ENCODE peak calls at places on chromosome 7, in seven cellular contexts. L is upper lobe of left lung, Z is A549, G is coronary artery, W is HCT116, M is endothelial cell of umbilical vein, J is GM12865. H is an unnamed sample.

GRCh38 chr7:47509571-47509970 is 72.3 kb downstream of the TNS3 start:
- DNase-seq in L (no peak), Z (no peak), G (no peak), W (no peak), M (no peak), J (no peak), H (no peak)

GRCh38 chr7:151632750-151633515 is 113.2 kb upstream of the RHEB start:
- DNase-seq in L (peak), Z (no peak), G (peak), W (no peak), M (peak), J (peak), H (peak)

GRCh38 chr7:40194743-40195142 is 59.9 kb downstream of the SUGCT start:
- DNase-seq in L (no peak), Z (no peak), G (no peak), W (no peak), M (peak), J (no peak), H (no peak)

GRCh38 chr7:131105803-131106680 is 221.6 kb upstream of the MKLN1 start:
- DNase-seq in L (peak), Z (peak), G (peak), W (no peak), M (peak), J (peak), H (peak)

GRCh38 chr7:156668130-156668741 is 27.7 kb downstream of the RNF32 start:
- DNase-seq in L (no peak), Z (no peak), G (no peak), W (no peak), M (no peak), J (no peak), H (no peak)

GRCh38 chr7:66016131-66016461 is 34.1 kb upstream of the GUSB start:
- DNase-seq in L (no peak), Z (no peak), G (no peak), W (no peak), M (peak), J (no peak), H (no peak)

GRCh38 chr7:710161-710560 is 16.3 kb upstream of the DNAAF5 start:
- DNase-seq in L (no peak), Z (no peak), G (no peak), W (no peak), M (no peak), J (no peak), H (no peak)

GRCh38 chr7:13282377-13282980 is 595.0 kb downstream of the ARL4A start:
- DNase-seq in L (no peak), Z (no peak), G (no peak), W (peak), M (peak), J (no peak), H (no peak)

GRCh38 chr7:107370816-107371215 is 99.0 kb upstream of the GPR22 start:
- DNase-seq in L (no peak), Z (no peak), G (no peak), W (no peak), M (no peak), J (no peak), H (no peak)

GRCh38 chr7:79615466-79615865 is 162.0 kb upstream of the MAGI2 start:
- DNase-seq in L (no peak), Z (no peak), G (no peak), W (no peak), M (no peak), J (no peak), H (no peak)

GRCh38 chr7:132221356-132221755 is 354.9 kb downstream of the PLXNA4 start:
- DNase-seq in L (no peak), Z (no peak), G (no peak), W (no peak), M (no peak), J (no peak), H (no peak)

GRCh38 chr7:98211221-98211675 is at the start of gene BHLHA15:
- DNase-seq in L (peak), Z (peak), G (no peak), W (no peak), M (no peak), J (peak), H (peak)

GRCh38 chr7:3153118-3153517 is 109.5 kb upstream of the CARD11 start:
- DNase-seq in L (no peak), Z (no peak), G (no peak), W (no peak), M (no peak), J (no peak), H (no peak)

GRCh38 chr7:138556771-138557484 is 96.9 kb downstream of the TRIM24 start:
- DNase-seq in L (no peak), Z (no peak), G (no peak), W (no peak), M (no peak), J (peak), H (no peak)

GRCh38 chr7:94001396-94001795 is 2.8 kb downstream of the BET1 start:
- DNase-seq in L (no peak), Z (no peak), G (no peak), W (no peak), M (no peak), J (no peak), H (no peak)

GRCh38 chr7:134419875-134420274 is 39.0 kb downstream of the AKR1B1 start:
- DNase-seq in L (no peak), Z (no peak), G (no peak), W (no peak), M (no peak), J (no peak), H (peak)

GRCh38 chr7:24899905-24900304 is 80.1 kb downstream of the OSBPL3 start:
- DNase-seq in L (no peak), Z (no peak), G (no peak), W (no peak), M (no peak), J (peak), H (no peak)

GRCh38 chr7:157010588-157011332 is at the start of gene MNX1:
- DNase-seq in L (peak), Z (peak), G (no peak), W (peak), M (no peak), J (peak), H (peak)

GRCh38 chr7:106018566-106019338 is 55.7 kb downstream of the CDHR3 start:
- DNase-seq in L (no peak), Z (no peak), G (no peak), W (no peak), M (no peak), J (no peak), H (no peak)

GRCh38 chr7:73716318-73716890 is 3.1 kb downstream of the STX1A start:
- DNase-seq in L (no peak), Z (no peak), G (no peak), W (no peak), M (no peak), J (no peak), H (no peak)

GRCh38 chr7:74606101-74606908 is 51.2 kb upstream of the GTF2I start:
- DNase-seq in L (peak), Z (no peak), G (no peak), W (no peak), M (peak), J (peak), H (peak)

GRCh38 chr7:129877146-129877792 is 75.5 kb downstream of the UBE2H start:
- DNase-seq in L (no peak), Z (no peak), G (no peak), W (no peak), M (no peak), J (no peak), H (no peak)

GRCh38 chr7:131218727-131219128 is 108.9 kb upstream of the MKLN1 start:
- DNase-seq in L (no peak), Z (no peak), G (no peak), W (no peak), M (no peak), J (peak), H (no peak)

DNA sequence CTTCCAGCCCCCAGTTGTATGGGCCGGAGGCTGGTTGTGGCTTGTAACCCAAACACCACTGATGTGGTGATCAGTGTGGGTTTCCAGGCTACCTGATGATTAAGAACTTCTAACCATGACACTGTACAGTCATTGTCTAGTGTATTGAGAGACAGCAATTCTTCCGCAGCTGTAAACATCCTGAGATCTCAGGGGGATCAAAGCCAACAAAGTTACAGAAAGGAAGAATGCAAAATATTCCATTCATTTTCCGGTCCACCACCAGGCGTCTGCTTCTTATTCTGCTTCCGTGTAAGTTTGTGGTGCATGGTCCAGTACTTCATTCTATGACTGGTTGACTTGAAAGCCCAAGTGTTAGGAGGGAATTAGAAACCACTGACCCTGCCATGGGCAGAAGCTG is 10.3 kb upstream of the GLI3 start:
- DNase-seq in L (no peak), Z (no peak), G (no peak), W (no peak), M (no peak), J (no peak), H (no peak)
- TF ChIP-seq CTCF in L (no peak), Z (no peak), G (no peak), W (no peak), M (no peak), J (no peak), H (no peak)

GRCh38 chr7:76165973-76166403 is 35.7 kb upstream of the SRRM3 start:
- DNase-seq in L (no peak), Z (no peak), G (no peak), W (no peak), M (no peak), J (no peak), H (no peak)

GRCh38 chr7:76165106-76165972 is 36.4 kb upstream of the SRRM3 start:
- DNase-seq in L (peak), Z (no peak), G (no peak), W (no peak), M (no peak), J (no peak), H (no peak)

GRCh38 chr7:76166404-76167255 is 35.1 kb upstream of the SRRM3 start:
- DNase-seq in L (peak), Z (peak), G (peak), W (peak), M (peak), J (peak), H (peak)
- TF ChIP-seq CTCF in L (peak), Z (no peak), G (no peak), W (no peak), M (peak), J (no peak), H (no peak)

DNA sequence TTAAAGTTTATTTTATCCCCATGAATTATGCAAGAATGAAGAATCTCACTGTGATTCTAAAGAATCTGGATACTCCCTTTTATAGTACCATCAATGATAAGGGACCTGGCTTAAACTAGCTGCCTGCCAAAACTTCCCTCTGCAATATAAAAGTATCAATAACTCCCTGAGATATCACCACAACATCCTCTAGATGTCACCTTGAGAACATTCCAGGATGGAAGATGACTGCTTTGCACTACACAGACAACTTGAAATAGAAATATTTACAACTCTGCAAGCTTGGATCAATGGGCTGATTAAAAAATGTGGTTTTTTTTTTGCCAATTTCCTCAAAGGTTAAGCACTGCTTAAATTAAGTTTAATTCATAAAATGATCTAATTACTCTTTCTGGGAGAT is 142.0 kb downstream of the SLC25A13 start:
- DNase-seq in L (no peak), Z (no peak), G (no peak), W (no peak), M (no peak), J (no peak), H (no peak)
- TF ChIP-seq CTCF in L (no peak), Z (no peak), G (no peak), W (no peak), M (no peak), J (no peak), H (no peak)

DNA sequence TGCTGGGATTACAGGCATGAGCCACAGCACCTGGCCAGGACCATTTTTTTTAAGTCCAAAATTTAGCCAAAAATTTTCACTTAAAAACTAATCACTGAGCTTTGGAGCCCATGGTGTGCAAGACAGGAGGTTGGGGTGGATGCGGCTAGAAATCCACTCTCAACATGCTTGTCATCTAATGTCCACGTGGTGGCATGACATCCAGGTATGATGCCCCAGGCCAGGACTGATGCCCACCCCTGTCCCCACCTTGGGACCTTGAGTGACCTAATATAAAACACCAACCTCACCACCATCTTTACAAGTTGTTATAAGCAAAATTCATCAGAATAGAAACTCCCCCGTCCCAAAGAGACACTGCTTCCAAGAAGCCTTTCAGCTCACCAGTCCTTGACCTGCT is 20.4 kb upstream of the IMPDH1 start:
- DNase-seq in L (no peak), Z (no peak), G (no peak), W (no peak), M (no peak), J (no peak), H (no peak)
- TF ChIP-seq CTCF in L (no peak), Z (no peak), G (no peak), W (no peak), M (no peak), J (no peak), H (no peak)

GRCh38 chr7:17085186-17085585 is 203.4 kb upstream of the AGR3 start:
- DNase-seq in L (no peak), Z (no peak), G (no peak), W (no peak), M (no peak), J (no peak), H (no peak)

GRCh38 chr7:17084166-17084475 is 202.3 kb upstream of the AGR3 start:
- DNase-seq in L (no peak), Z (no peak), G (no peak), W (no peak), M (no peak), J (no peak), H (no peak)

GRCh38 chr7:17090751-17091150 is 207.7 kb upstream of the AHR start:
- DNase-seq in L (no peak), Z (no peak), G (no peak), W (no peak), M (no peak), J (no peak), H (no peak)

GRCh38 chr7:17083392-17084165 is 201.8 kb upstream of the AGR3 start:
- DNase-seq in L (no peak), Z (no peak), G (no peak), W (no peak), M (no peak), J (no peak), H (no peak)

GRCh38 chr7:17086403-17086802 is 204.6 kb upstream of the AGR3 start:
- DNase-seq in L (no peak), Z (no peak), G (no peak), W (no peak), M (no peak), J (no peak), H (no peak)
- TF ChIP-seq CTCF in L (no peak), Z (no peak), G (no peak), W (no peak), M (no peak), J (no peak), H (no peak)

GRCh38 chr7:6242561-6242960 is 29.9 kb downstream of the CYTH3 start:
- DNase-seq in L (no peak), Z (no peak), G (no peak), W (no peak), M (no peak), J (no peak), H (no peak)
- TF ChIP-seq CTCF in L (no peak), Z (no peak), G (no peak), W (no peak), M (no peak), J (no peak), H (no peak)

DNA sequence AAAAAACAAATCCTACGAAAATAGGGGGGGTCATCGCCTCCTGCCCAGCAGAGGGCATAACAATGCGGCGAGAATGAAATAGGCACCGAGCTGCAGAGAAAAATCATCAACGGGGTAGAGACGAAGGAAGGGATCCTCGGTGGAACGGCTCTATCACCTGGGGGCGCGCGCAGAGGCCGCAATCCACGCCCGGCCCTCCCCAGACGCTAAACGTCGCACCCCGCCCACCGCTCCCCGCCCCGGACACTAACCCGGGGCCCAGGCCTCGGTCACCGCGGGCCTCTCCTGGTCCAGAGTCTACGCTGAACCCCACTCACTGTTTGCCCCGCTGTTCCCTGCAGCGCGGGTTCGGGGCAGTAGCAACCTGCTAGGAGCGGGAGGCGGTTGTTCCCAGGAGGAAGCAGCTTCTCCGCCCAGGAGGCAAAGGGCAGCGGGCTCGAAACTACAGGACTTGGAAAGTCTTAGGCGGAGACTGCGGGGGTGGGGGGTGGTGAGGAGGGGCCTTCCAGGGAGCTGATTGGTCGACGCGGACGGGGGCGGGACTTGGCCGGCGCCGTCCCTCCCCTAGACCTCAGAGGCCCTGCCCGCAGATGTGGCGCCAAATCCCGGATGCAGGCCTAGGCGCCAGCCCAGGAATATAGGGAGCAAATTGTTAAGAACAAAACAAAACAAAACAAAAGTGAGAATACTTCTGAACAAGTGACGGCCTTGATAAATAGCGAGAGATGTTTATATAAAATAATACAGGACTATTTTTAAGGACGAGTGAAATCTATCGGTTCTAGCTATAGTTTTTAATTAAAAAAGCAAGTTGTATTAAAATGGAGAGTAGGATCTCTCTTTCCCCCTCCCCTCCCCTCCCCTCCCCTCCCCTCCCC is at the start of gene TCAF1:
- DNase-seq in L (peak), Z (peak), G (peak), W (peak), M (peak), J (peak), H (peak)
- TF ChIP-seq CTCF in L (peak), Z (peak), G (no peak), W (peak), M (peak), J (peak), H (peak)

GRCh38 chr7:14714161-14714728 is 188.3 kb downstream of the DGKB start:
- DNase-seq in L (no peak), Z (no peak), G (no peak), W (no peak), M (peak), J (peak), H (peak)

GRCh38 chr7:14717169-14717568 is 185.4 kb downstream of the DGKB start:
- DNase-seq in L (no peak), Z (no peak), G (no peak), W (no peak), M (no peak), J (no peak), H (no peak)

GRCh38 chr7:14720792-14721191 is 181.8 kb downstream of the DGKB start:
- DNase-seq in L (no peak), Z (no peak), G (no peak), W (no peak), M (peak), J (no peak), H (no peak)

GRCh38 chr7:14717711-14718304 is 184.7 kb downstream of the DGKB start:
- DNase-seq in L (no peak), Z (no peak), G (no peak), W (no peak), M (peak), J (no peak), H (no peak)
- TF ChIP-seq CTCF in L (no peak), Z (peak), G (no peak), W (peak), M (peak), J (peak), H (no peak)

DNA sequence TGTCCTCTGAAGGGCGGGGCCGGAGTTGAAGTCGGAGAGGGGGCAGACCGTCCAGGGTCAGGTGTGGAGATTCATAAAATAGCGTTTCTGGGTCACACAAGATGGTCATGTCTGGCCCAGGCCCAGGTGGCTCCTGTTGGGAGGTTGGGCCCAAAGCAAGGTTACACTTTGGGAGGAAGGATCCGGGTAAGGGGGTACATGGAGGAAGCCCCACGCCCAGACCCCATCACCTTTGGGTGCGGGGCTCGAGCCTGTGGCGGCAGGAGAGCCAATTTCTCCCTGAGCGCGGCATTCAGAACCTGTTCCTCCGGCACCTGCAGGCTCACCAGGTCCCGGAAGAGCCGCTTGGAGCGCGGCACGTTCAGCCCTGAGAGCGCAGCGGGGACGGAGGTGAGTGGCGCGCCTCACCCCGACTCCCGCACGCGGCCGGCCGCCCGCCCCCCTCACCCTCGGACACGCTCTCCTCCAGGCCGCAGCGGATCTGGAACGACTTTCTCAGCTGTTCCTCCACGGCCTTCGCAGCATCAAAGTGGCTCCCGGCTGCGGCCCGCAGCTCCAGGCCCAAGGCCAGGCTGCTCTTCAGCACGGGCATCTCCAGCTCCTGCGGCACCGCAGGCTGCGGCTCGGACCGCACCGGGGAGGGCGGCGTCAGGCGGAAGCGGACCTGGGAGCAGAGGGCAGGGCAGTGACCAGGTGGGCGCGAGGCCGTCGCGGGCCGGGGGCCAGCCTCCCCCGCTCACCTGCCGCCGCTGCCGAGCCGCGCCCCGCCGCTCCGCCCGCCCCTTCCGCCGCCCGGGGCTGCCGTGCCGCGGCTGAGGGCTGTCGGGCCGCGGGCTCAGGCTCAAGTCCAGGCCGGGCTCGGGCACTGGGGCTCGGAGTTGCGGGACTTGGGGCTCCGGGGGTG is 644 bp downstream of the PPP1R35 start:
- DNase-seq in L (peak), Z (no peak), G (no peak), W (no peak), M (peak), J (peak), H (peak)
- TF ChIP-seq CTCF in L (no peak), Z (no peak), G (no peak), W (no peak), M (no peak), J (no peak), H (no peak)

DNA sequence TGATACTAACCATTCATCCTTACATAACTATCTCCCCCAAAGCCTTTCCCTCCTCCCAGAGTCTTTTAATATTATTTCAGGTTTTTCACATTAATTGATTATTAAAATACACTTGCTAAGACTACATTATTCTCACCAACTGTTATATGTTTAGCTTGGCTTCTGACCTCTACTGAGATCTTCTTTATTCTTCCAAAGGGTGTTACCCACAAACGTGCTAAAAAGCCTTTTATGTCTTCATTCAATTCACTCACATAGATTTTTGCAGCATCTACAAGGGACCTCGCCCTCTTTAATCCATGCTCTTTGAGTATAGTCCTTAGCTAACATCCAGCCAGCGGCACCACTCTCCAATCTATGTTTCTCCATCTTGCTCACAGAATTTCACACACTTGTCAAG is 115.9 kb downstream of the HIPK2 start:
- DNase-seq in L (no peak), Z (no peak), G (no peak), W (no peak), M (no peak), J (no peak), H (no peak)
- TF ChIP-seq CTCF in L (no peak), Z (no peak), G (no peak), W (no peak), M (no peak), J (no peak), H (no peak)